ENCODE peak calls at places on chromosomes 4 and X, in nine cellular contexts. D, Q, G, A, I, B, T, C and F are unnamed samples.

GRCh38 chr4:56408978-56409377 is 21.7 kb upstream of the AASDH start:
- DNase-seq in C (no peak), B (no peak), T (no peak), A (no peak), I (no peak), Q (no peak), G (no peak), D (no peak), F (no peak)

GRCh38 chr4:185384877-185385465 is 10.8 kb downstream of the LRP2BP start:
- DNase-seq in A (no peak), T (peak), C (no peak), B (peak), D (no peak), I (no peak), Q (no peak), G (peak), F (no peak)

GRCh38 chr4:2901186-2901585 is 57.5 kb downstream of the ADD1 start:
- DNase-seq in B (no peak), I (no peak), G (no peak), Q (no peak), C (no peak), T (no peak), D (no peak), A (no peak), F (no peak)

GRCh38 chr4:80125252-80126177 is 52.5 kb upstream of the ANTXR2 start:
- DNase-seq in A (peak), T (peak), B (peak), Q (no peak), I (no peak), D (peak), C (peak), G (peak), F (peak)

GRCh38 chrX:73561791-73562190 is 1.2 kb upstream of the CHIC1 start:
- DNase-seq in C (no peak), I (no peak), Q (no peak), A (no peak), D (peak), T (no peak), G (no peak), B (no peak), F (no peak)

GRCh38 chr4:90603540-90603939 is 476.3 kb downstream of the CCSER1 start:
- DNase-seq in G (no peak), A (no peak), T (no peak), I (no peak), C (no peak), B (no peak), D (no peak), Q (no peak), F (no peak)

GRCh38 chr4:185682236-185682635 is 129.8 kb downstream of the SORBS2 start:
- DNase-seq in D (peak), T (peak), A (no peak), B (peak), I (no peak), C (no peak), G (peak), Q (no peak), F (no peak)

GRCh38 chr4:183201331-183201730 is 102.3 kb downstream of the WWC2 start:
- DNase-seq in Q (no peak), B (peak), C (no peak), D (peak), T (peak), A (no peak), I (no peak), G (no peak), F (no peak)

GRCh38 chr4:88841635-88842034 is 144.0 kb upstream of the NAP1L5 start:
- DNase-seq in B (peak), Q (no peak), A (no peak), D (peak), I (no peak), T (no peak), G (peak), C (no peak), F (no peak)

GRCh38 chr4:159229164-159229563 is 126.3 kb downstream of the RAPGEF2 start:
- DNase-seq in D (peak), C (no peak), G (no peak), T (peak), I (no peak), Q (no peak), B (peak), A (no peak), F (no peak)

GRCh38 chr4:25914670-25915358 is 794 bp downstream of the SMIM20 start:
- DNase-seq in G (no peak), T (no peak), A (no peak), B (no peak), I (no peak), C (peak), D (no peak), Q (no peak), F (no peak)

GRCh38 chrX:20361081-20361889 is 94.6 kb upstream of the RPS6KA3 start:
- DNase-seq in B (peak), T (peak), D (peak), I (no peak), A (no peak), G (no peak), C (no peak), Q (no peak), F (no peak)

GRCh38 chr4:56434599-56435000 is 815 bp downstream of the PPAT start:
- DNase-seq in D (peak), I (no peak), G (no peak), B (no peak), T (no peak), A (no peak), Q (no peak), C (peak), F (no peak)

GRCh38 chr4:145387079-145387478 is 94.6 kb upstream of the SMAD1 start:
- DNase-seq in T (no peak), Q (no peak), C (no peak), D (no peak), B (no peak), A (no peak), G (no peak), I (no peak), F (no peak)

GRCh38 chr4:11271263-11271662 is 157.4 kb downstream of the HS3ST1 start:
- DNase-seq in Q (no peak), T (no peak), I (no peak), D (no peak), B (no peak), A (no peak), C (no peak), G (no peak), F (no peak)

GRCh38 chr4:108762559-108763225 is at the start of gene ETNPPL:
- DNase-seq in G (no peak), D (no peak), I (peak), B (peak), A (no peak), T (peak), C (no peak), Q (no peak), F (no peak)

GRCh38 chr4:86367577-86367976 is 7.7 kb upstream of the MAPK10 start:
- DNase-seq in Q (no peak), G (peak), A (no peak), C (no peak), B (peak), D (no peak), I (no peak), T (peak), F (no peak)

GRCh38 chr4:184746532-184746870 is 12.6 kb upstream of the CENPU start:
- DNase-seq in I (no peak), A (no peak), D (peak), C (no peak), T (peak), Q (peak), G (peak), B (peak), F (no peak)